ENCODE peak calls at places on chromosomes 7 and 10, in five cellular contexts. J is AG09319; G is GM10248; A is stimulated activated CD4-positive, alpha-beta T cell treated with anti-CD3 and anti-CD28 coated beads, Interleukin-1b, Interleukin-23, amount 100 ng/mL, for 24 hours; B is T1000. X is an unnamed sample.

GRCh38 chr7:33901199-33901598 is 4.1 kb upstream of the BMPER start:
- DNase-seq in J (no peak), G (no peak), A (no peak), B (no peak), X (no peak)

GRCh38 chr10:115772606-115773005 is 500.4 kb downstream of the GFRA1 start:
- DNase-seq in J (peak), G (no peak), A (no peak), B (no peak), X (no peak)

GRCh38 chr10:24920907-24921881 is 31.2 kb downstream of the PRTFDC1 start:
- DNase-seq in J (peak), G (peak), A (peak), B (peak), X (no peak)

GRCh38 chr10:98423691-98424120 is 8.7 kb upstream of the PYROXD2 start:
- DNase-seq in J (no peak), G (no peak), A (no peak), B (no peak), X (no peak)

GRCh38 chr7:2247141-2247985 is 5.3 kb downstream of the NUDT1 start:
- DNase-seq in J (no peak), G (peak), A (no peak), B (no peak), X (no peak)

GRCh38 chr10:119103687-119104652 is at the start of gene DENND10:
- DNase-seq in J (no peak), G (peak), A (peak), B (peak), X (peak)

GRCh38 chr7:114026486-114027089 is 107.8 kb upstream of the PPP1R3A start:
- DNase-seq in J (peak), G (peak), A (no peak), B (no peak), X (peak)

GRCh38 chr10:29853913-29854312 is 205.5 kb downstream of the JCAD start:
- DNase-seq in J (no peak), G (no peak), A (no peak), B (no peak), X (no peak)

GRCh38 chr7:40876604-40877003 is 741.8 kb downstream of the SUGCT start:
- DNase-seq in J (no peak), G (no peak), A (no peak), B (no peak), X (no peak)

GRCh38 chr7:70733115-70733514 is 398.8 kb upstream of the GALNT17 start:
- DNase-seq in J (no peak), G (no peak), A (no peak), B (no peak), X (no peak)

GRCh38 chr10:4651404-4652037 is 174.5 kb upstream of the AKR1E2 start:
- DNase-seq in J (no peak), G (no peak), A (no peak), B (no peak), X (no peak)

GRCh38 chr10:73819513-73820093 is 8.2 kb upstream of the NDST2 start:
- DNase-seq in J (no peak), G (no peak), A (no peak), B (no peak), X (no peak)

GRCh38 chr7:39062811-39063210 is 85.1 kb downstream of the POU6F2 start:
- DNase-seq in J (no peak), G (no peak), A (no peak), B (no peak), X (no peak)

GRCh38 chr10:132710036-132710686 is 75.8 kb downstream of the NKX6-2 start:
- DNase-seq in J (no peak), G (no peak), A (no peak), B (no peak), X (no peak)

GRCh38 chr10:126225672-126226007 is 162.6 kb downstream of the ADAM12 start:
- DNase-seq in J (no peak), G (no peak), A (no peak), B (no peak), X (no peak)

GRCh38 chr10:6327906-6328707 is 125.4 kb downstream of the PFKFB3 start:
- DNase-seq in J (no peak), G (no peak), A (no peak), B (no peak), X (no peak)

GRCh38 chr7:131424219-131424822 is 96.6 kb downstream of the MKLN1 start:
- DNase-seq in J (no peak), G (peak), A (no peak), B (no peak), X (peak)

GRCh38 chr7:149284343-149284742 is 22.3 kb downstream of the ZNF783 start:
- DNase-seq in J (no peak), G (no peak), A (no peak), B (no peak), X (no peak)

GRCh38 chr7:78828317-78828716 is 625.1 kb downstream of the MAGI2 start:
- DNase-seq in J (no peak), G (no peak), A (no peak), B (no peak), X (no peak)

GRCh38 chr10:34861293-34862004 is 46.4 kb upstream of the PARD3 start:
- DNase-seq in J (peak), G (no peak), A (no peak), B (no peak), X (peak)

GRCh38 chr7:150311711-150312110 is 11.4 kb upstream of the LRRC61 start:
- DNase-seq in J (no peak), G (no peak), A (no peak), B (no peak), X (no peak)

GRCh38 chr7:155591055-155591750 is 44.8 kb upstream of the CNPY1 start:
- DNase-seq in J (no peak), G (no peak), A (no peak), B (no peak), X (peak)

GRCh38 chr10:110016037-110016436 is 8.3 kb downstream of the ADD3 start:
- DNase-seq in J (no peak), G (no peak), A (no peak), B (no peak), X (no peak)

X was measured in LoVo.